ENCODE peak calls at places on chromosome 12, in five cellular contexts. N, H, E, W and Z are unnamed samples.

GRCh38 chr12:122979001-122979907 is 1.2 kb upstream of the ARL6IP4 start:
- DNase-seq in W (no peak), N (no peak), H (no peak), E (no peak), Z (no peak)

GRCh38 chr12:15721716-15722115 is 67.5 kb downstream of the EPS8 start:
- DNase-seq in H (no peak), N (peak), W (no peak), E (no peak), Z (no peak)

GRCh38 chr12:32917094-32917611 is 20.6 kb upstream of the PKP2 start:
- DNase-seq in W (no peak), E (no peak), N (no peak), H (no peak), Z (no peak)

GRCh38 chr12:116594325-116595038 is 35.3 kb downstream of the MAP1LC3B2 start:
- DNase-seq in E (no peak), N (no peak), H (peak), W (peak), Z (no peak)

GRCh38 chr12:108966378-108967151 is 54.3 kb downstream of the SVOP start:
- DNase-seq in W (no peak), H (no peak), N (no peak), E (no peak), Z (no peak)

GRCh38 chr12:68481181-68481941 is 129.3 kb upstream of the RAP1B start:
- DNase-seq in H (no peak), E (no peak), W (no peak), N (peak), Z (no peak)

GRCh38 chr12:118371354-118372282 is 1.1 kb downstream of the TAOK3 start:
- DNase-seq in E (peak), H (no peak), N (peak), W (no peak), Z (peak)

GRCh38 chr12:70557583-70558263 is 79.5 kb downstream of the PTPRB start:
- DNase-seq in H (no peak), N (no peak), E (no peak), W (no peak), Z (no peak)

GRCh38 chr12:122226366-122227222 is 742 bp upstream of the DIABLO start:
- DNase-seq in N (no peak), E (no peak), W (no peak), H (no peak), Z (no peak)

GRCh38 chr12:88472248-88472647 is 108.0 kb downstream of the KITLG start:
- DNase-seq in W (no peak), N (peak), E (no peak), H (no peak), Z (no peak)

GRCh38 chr12:13570005-13570694 is 373.6 kb downstream of the EMP1 start:
- DNase-seq in E (no peak), W (no peak), H (no peak), N (no peak), Z (no peak)

GRCh38 chr12:113875681-113876080 is 90.4 kb downstream of the RBM19 start:
- DNase-seq in E (no peak), W (no peak), N (no peak), H (no peak), Z (no peak)

GRCh38 chr12:33605776-33606175 is 166.2 kb upstream of the SYT10 start:
- DNase-seq in W (no peak), H (no peak), E (peak), N (no peak), Z (no peak)

GRCh38 chr12:78931466-78931990 is 67.0 kb downstream of the SYT1 start:
- DNase-seq in E (peak), N (no peak), H (no peak), W (no peak), Z (no peak)

GRCh38 chr12:109861689-109862314 is 18.5 kb downstream of the GLTP start:
- DNase-seq in E (no peak), W (no peak), N (no peak), H (no peak), Z (no peak)

GRCh38 chr12:114799574-114800487 is 115.9 kb upstream of the TBX3 start:
- DNase-seq in W (no peak), E (peak), H (no peak), N (peak), Z (no peak)

GRCh38 chr12:66665416-66665815 is 13.5 kb downstream of the GRIP1 start:
- DNase-seq in E (no peak), N (no peak), W (no peak), H (no peak), Z (no peak)

GRCh38 chr12:56839489-56840442 is 76.6 kb downstream of the HSD17B6 start:
- DNase-seq in W (peak), H (peak), E (peak), N (peak), Z (peak)

GRCh38 chr12:119444462-119445044 is 110.0 kb downstream of the CCDC60 start:
- DNase-seq in H (peak), N (peak), E (peak), W (peak), Z (peak)

GRCh38 chr12:91804533-91804932 is 341.1 kb downstream of the BTG1 start:
- DNase-seq in W (no peak), N (no peak), H (no peak), E (no peak), Z (no peak)

GRCh38 chr12:40184493-40185302 is 40.1 kb upstream of the LRRK2 start:
- DNase-seq in E (no peak), N (no peak), H (no peak), W (no peak), Z (no peak)

GRCh38 chr12:124352839-124353238 is 57.9 kb downstream of the RFLNA start:
- DNase-seq in E (no peak), H (no peak), N (no peak), W (peak), Z (no peak)

GRCh38 chr12:47841910-47842309 is 22.2 kb upstream of the HDAC7 start:
- DNase-seq in H (no peak), N (no peak), E (no peak), W (no peak), Z (no peak)

GRCh38 chr12:92845320-92845719 is 83.8 kb downstream of the EEA1 start:
- DNase-seq in E (no peak), N (no peak), W (no peak), H (no peak), Z (no peak)